ENCODE peak calls at places on chromosomes 6 and 20, in six cellular contexts. A is hepatocyte, S is PC-3, G is OCI-LY7, N is GM23338, L is GM23248. W is an unnamed sample.

GRCh38 chr20:14700641-14700965 is 363.2 kb upstream of the FLRT3 start:
- DNase-seq in S (peak; percentile 70), N (no peak), A (peak; percentile 41), L (peak; percentile 84), G (no peak), W (peak; percentile 50)

GRCh38 chr6:291148-291696 is 1.1 kb upstream of the DUSP22 start:
- DNase-seq in S (peak; percentile 53), N (no peak), L (peak; percentile 12), G (peak; percentile 41), A (peak; percentile 57), W (peak; percentile 55)

GRCh38 chr6:119079288-119079809 is 885 bp upstream of the FAM184A start:
- DNase-seq in L (peak; percentile 74), A (peak; percentile 30), S (peak; percentile 45), G (no peak), N (no peak), W (no peak)

GRCh38 chr6:161378115-161378514 is 104.3 kb upstream of the AGPAT4 start:
- DNase-seq in L (no peak), G (no peak), N (no peak), S (no peak), A (no peak), W (no peak)

GRCh38 chr6:2061880-2062279 is 183.5 kb downstream of the GMDS start:
- DNase-seq in S (peak; percentile 67), N (no peak), G (no peak), A (no peak), L (no peak), W (no peak)

GRCh38 chr20:37622728-37623127 is 71.1 kb upstream of the CTNNBL1 start:
- DNase-seq in A (no peak), L (no peak), N (peak; percentile 46), S (no peak), G (no peak), W (no peak)

GRCh38 chr20:61322151-61322860 is 70.2 kb downstream of the CDH4 start:
- DNase-seq in S (no peak), L (no peak), A (no peak), G (no peak), N (no peak), W (no peak)

GRCh38 chr6:28139860-28140500 is 1.7 kb upstream of the ZKSCAN8 start:
- DNase-seq in A (no peak), S (no peak), L (no peak), G (no peak), N (no peak), W (peak; percentile 40)

GRCh38 chr20:47175501-47175900 is 181.0 kb downstream of the ZMYND8 start:
- DNase-seq in N (no peak), S (no peak), L (no peak), G (no peak), A (no peak), W (no peak)

GRCh38 chr20:26209171-26209941 is 512.7 kb upstream of the ZNF337 start:
- DNase-seq in S (no peak), L (peak; percentile 33), G (no peak), N (peak; percentile 41), A (peak; percentile 52), W (no peak)

GRCh38 chr6:30397697-30398096 is 52.7 kb downstream of the RPP21 start:
- DNase-seq in G (peak; percentile 22), S (no peak), N (peak; percentile 44), A (no peak), L (no peak), W (no peak)

GRCh38 chr20:64188682-64189529 is 24.7 kb downstream of the MYT1 start:
- DNase-seq in L (peak; percentile 49), A (peak; percentile 95), N (peak; percentile 96), S (peak; percentile 31), G (no peak), W (no peak)

GRCh38 chr6:168232989-168233874 is 86.3 kb downstream of the DACT2 start:
- DNase-seq in G (no peak), A (no peak), S (no peak), N (no peak), L (no peak), W (no peak)

GRCh38 chr6:41728073-41728936 is 7.1 kb downstream of the TFEB start:
- DNase-seq in L (no peak), N (no peak), S (no peak), G (peak; percentile 47), A (peak; percentile 63), W (no peak)

GRCh38 chr6:43263314-43264178 is 20.3 kb downstream of the TTBK1 start:
- DNase-seq in G (peak; percentile 83), N (peak; percentile 91), A (peak; percentile 90), S (peak; percentile 77), L (peak; percentile 88), W (peak; percentile 69)

GRCh38 chr6:14716499-14717146 is 529.2 kb upstream of the JARID2 start:
- DNase-seq in N (no peak), G (no peak), L (no peak), S (no peak), A (no peak), W (no peak)

GRCh38 chr6:157789297-157789696 is 33.7 kb upstream of the SNX9 start:
- DNase-seq in A (no peak), G (no peak), S (no peak), N (no peak), L (no peak), W (no peak)

GRCh38 chr6:157853902-157854481 is 30.9 kb downstream of the SNX9 start:
- DNase-seq in A (no peak), G (no peak), S (no peak), L (no peak), N (no peak), W (no peak)

GRCh38 chr6:106782524-106783265 is 153.3 kb downstream of the QRSL1 start:
- DNase-seq in N (no peak), A (no peak), L (no peak), S (no peak), G (no peak), W (no peak)

GRCh38 chr6:130525378-130525777 is 159.6 kb downstream of the TMEM200A start:
- DNase-seq in L (no peak), S (no peak), A (no peak), N (no peak), G (peak; percentile 27), W (peak; percentile 82)

GRCh38 chr6:110329729-110330436 is 28.3 kb downstream of the METTL24 start:
- DNase-seq in N (no peak), S (peak; percentile 52), L (peak; percentile 58), A (peak; percentile 48), G (no peak), W (no peak)

GRCh38 chr6:144055121-144055931 is 40.0 kb downstream of the SF3B5 start:
- DNase-seq in L (peak; percentile 10), N (no peak), A (no peak), G (no peak), S (no peak), W (peak; percentile 42)

GRCh38 chr6:120711255-120711654 is 623.0 kb downstream of the TBC1D32 start:
- DNase-seq in S (no peak), G (no peak), L (no peak), A (no peak), N (no peak), W (no peak)

GRCh38 chr20:24633026-24633425 is 163.6 kb downstream of the SYNDIG1 start:
- DNase-seq in S (no peak), A (no peak), N (no peak), G (no peak), L (no peak), W (no peak)

GRCh38 chr20:44017905-44018683 is 103.4 kb downstream of the TOX2 start:
- DNase-seq in N (no peak), A (peak; percentile 68), G (no peak), S (peak; percentile 97), L (peak; percentile 90), W (no peak)

GRCh38 chr20:31840906-31841816 is 4.2 kb downstream of the FOXS1 start:
- DNase-seq in G (no peak), A (no peak), S (no peak), N (no peak), L (peak; percentile 58), W (no peak)

GRCh38 chr6:4668271-4669179 is 107.7 kb upstream of the CDYL start:
- DNase-seq in N (no peak), G (no peak), L (peak; percentile 69), S (no peak), A (no peak), W (no peak)
- TF ChIP-seq EZH2phosphoT487 in N (no peak), G (no peak), L (no peak), S (no peak), A (no peak), W (no peak)

DNA sequence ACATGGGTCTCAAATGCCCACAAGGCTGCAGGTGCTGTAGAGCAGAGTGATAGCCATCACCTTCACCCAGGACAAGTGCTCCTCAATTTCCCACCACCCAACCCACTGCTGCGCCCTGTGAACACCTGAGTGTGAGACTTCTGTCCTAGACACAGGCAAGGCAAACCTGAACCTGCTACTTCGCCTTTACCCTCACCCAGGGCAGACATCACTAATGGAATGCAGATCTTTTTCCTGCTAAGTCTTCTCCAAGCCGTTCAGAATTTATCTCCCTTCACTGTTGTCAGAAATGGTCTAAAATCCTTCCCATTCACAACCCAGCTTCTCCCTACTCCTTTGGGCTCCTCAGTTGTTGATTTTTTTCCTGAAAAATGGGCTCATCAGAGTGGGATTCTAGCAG is 65.9 kb downstream of the PREX1 start:
- DNase-seq in N (no peak), L (no peak), G (no peak), S (no peak), A (no peak), W (no peak)
- TF ChIP-seq EZH2phosphoT487 in N (no peak), L (no peak), G (no peak), S (no peak), A (no peak), W (no peak)

GRCh38 chr6:122833229-122833556 is 44.1 kb downstream of the SMPDL3A start:
- DNase-seq in G (no peak), S (no peak), L (no peak), N (peak; percentile 30), A (no peak), W (no peak)

GRCh38 chr6:122839477-122839876 is 50.4 kb downstream of the SMPDL3A start:
- DNase-seq in A (peak; percentile 79), S (peak; percentile 78), L (peak; percentile 68), N (peak; percentile 79), G (peak; percentile 41), W (peak; percentile 56)

GRCh38 chr6:122832515-122833228 is 43.6 kb downstream of the SMPDL3A start:
- DNase-seq in A (no peak), N (no peak), S (peak; percentile 28), L (no peak), G (no peak), W (no peak)

GRCh38 chr6:122839906-122840305 is 50.8 kb downstream of the SMPDL3A start:
- DNase-seq in A (no peak), N (no peak), S (no peak), G (no peak), L (no peak), W (no peak)

GRCh38 chr6:122838060-122838780 is 49.2 kb downstream of the SMPDL3A start:
- DNase-seq in A (peak; percentile 32), L (peak; percentile 41), G (no peak), S (peak; percentile 52), N (peak; percentile 28), W (peak; percentile 14)
- TF ChIP-seq EZH2phosphoT487 in A (no peak), L (no peak), G (no peak), S (no peak), N (no peak), W (no peak)

DNA sequence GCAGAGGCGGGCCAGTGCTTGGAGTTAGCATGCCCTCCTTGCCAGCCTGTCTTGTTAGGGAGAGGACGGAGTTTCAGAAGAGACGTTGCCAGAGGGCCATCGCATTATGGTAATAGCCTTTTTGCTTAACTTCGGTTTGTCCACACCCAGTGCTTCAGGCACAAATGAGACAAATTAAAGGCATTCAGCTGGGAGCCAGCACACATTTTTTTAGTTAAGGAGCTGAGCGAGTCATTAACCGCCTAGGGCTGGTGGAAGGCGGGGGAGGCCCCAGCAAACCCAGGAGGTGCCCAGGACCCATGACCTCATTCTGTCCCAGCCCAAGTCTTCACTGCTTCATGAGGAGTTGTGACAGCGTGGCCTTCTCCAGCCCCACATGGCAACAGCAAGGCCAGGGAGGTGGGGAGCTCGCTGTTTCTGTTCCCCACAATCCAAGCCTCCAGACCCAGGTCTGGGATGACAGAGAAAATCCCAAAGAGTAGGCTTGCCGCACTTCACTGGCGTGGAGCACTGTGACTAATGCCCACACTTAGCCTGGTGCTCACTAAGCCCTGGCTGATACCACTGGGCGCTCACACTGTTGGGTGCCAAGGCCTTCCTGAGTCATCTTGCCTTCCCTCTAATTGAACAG is 237.1 kb downstream of the ANKRD60 start:
- DNase-seq in G (no peak), S (peak; percentile 97), A (no peak), L (peak; percentile 97), N (no peak), W (no peak)
- TF ChIP-seq EZH2phosphoT487 in G (no peak), S (no peak), A (no peak), L (peak; percentile 13), N (no peak), W (no peak)